ENCODE peak calls at places on chromosomes 16 and 17, in seven cellular contexts. V is left lung, G is transverse colon, Z is tibial nerve, H is dorsolateral prefrontal cortex, W is BJ, A is gastrocnemius medialis. F is an unnamed sample. For H3K27me3, the result is how much of the 10 kb centered on the place peaks cover.

GRCh38 chr16:81526935-81527334 is 82.3 kb downstream of the CMIP start:
- DNase-seq in A (no peak), W (no peak), Z (no peak), G (no peak), H (no peak), V (peak), F (peak)

GRCh38 chr16:29854520-29855100 is 8.4 kb downstream of the CDIPT start:
- DNase-seq in V (no peak), H (no peak), W (no peak), A (no peak), Z (no peak), G (no peak), F (no peak)

GRCh38 chr16:87447323-87447722 is 45.5 kb downstream of the ZCCHC14 start:
- DNase-seq in H (no peak), Z (no peak), W (no peak), G (no peak), V (no peak), A (no peak), F (no peak)

GRCh38 chr16:72739577-72739976 is 308.4 kb downstream of the ZFHX3 start:
- DNase-seq in A (no peak), H (no peak), G (no peak), Z (no peak), W (peak), V (no peak), F (no peak)

GRCh38 chr16:7218936-7219335 is 113.7 kb upstream of the RBFOX1 start:
- DNase-seq in Z (no peak), A (no peak), H (no peak), V (no peak), G (no peak), W (no peak), F (no peak)

GRCh38 chr16:49282690-49283375 is 1.2 kb upstream of the CBLN1 start:
- DNase-seq in V (no peak), A (no peak), G (no peak), Z (no peak), W (no peak), H (peak), F (no peak)

GRCh38 chr16:50396770-50397525 is 28.2 kb upstream of the BRD7 start:
- DNase-seq in W (no peak), V (no peak), G (no peak), Z (no peak), A (no peak), H (no peak), F (no peak)

GRCh38 chr17:74862108-74862901 is 2.6 kb upstream of the GRIN2C start:
- DNase-seq in H (peak), V (peak), G (peak), A (peak), W (no peak), Z (no peak), F (peak)

GRCh38 chr16:69865701-69866100 is 85.4 kb upstream of the CLEC18A start:
- DNase-seq in H (no peak), Z (no peak), G (no peak), V (peak), W (no peak), A (no peak), F (no peak)

GRCh38 chr17:64984181-64984580 is 64.9 kb upstream of the LRRC37A3 start:
- DNase-seq in V (no peak), A (no peak), W (no peak), H (no peak), Z (no peak), G (no peak), F (no peak)

GRCh38 chr17:78390241-78391050 is 12.0 kb downstream of the PGS1 start:
- DNase-seq in A (no peak), Z (no peak), G (no peak), V (no peak), W (peak), H (no peak), F (peak)

GRCh38 chr17:43979671-43980070 is 24.8 kb upstream of the NAGS start:
- DNase-seq in H (no peak), Z (no peak), A (no peak), W (no peak), V (no peak), G (no peak), F (no peak)

GRCh38 chr17:75244133-75244866 is 17.1 kb downstream of the GGA3 start:
- DNase-seq in W (no peak), G (peak), V (no peak), H (peak), Z (no peak), A (no peak), F (no peak)

GRCh38 chr16:17068524-17068923 is 402.2 kb downstream of the XYLT1 start:
- DNase-seq in V (no peak), G (no peak), A (no peak), Z (no peak), W (no peak), H (no peak), F (no peak)

GRCh38 chr17:9968881-9969280 is 63.8 kb upstream of the RCVRN start:
- DNase-seq in H (no peak), V (no peak), A (no peak), G (no peak), W (no peak), Z (no peak), F (no peak)

GRCh38 chr17:38658741-38659345 is 15.9 kb downstream of the EPOP start:
- DNase-seq in A (no peak), Z (no peak), H (peak), V (no peak), W (no peak), G (no peak), F (peak)

DNA sequence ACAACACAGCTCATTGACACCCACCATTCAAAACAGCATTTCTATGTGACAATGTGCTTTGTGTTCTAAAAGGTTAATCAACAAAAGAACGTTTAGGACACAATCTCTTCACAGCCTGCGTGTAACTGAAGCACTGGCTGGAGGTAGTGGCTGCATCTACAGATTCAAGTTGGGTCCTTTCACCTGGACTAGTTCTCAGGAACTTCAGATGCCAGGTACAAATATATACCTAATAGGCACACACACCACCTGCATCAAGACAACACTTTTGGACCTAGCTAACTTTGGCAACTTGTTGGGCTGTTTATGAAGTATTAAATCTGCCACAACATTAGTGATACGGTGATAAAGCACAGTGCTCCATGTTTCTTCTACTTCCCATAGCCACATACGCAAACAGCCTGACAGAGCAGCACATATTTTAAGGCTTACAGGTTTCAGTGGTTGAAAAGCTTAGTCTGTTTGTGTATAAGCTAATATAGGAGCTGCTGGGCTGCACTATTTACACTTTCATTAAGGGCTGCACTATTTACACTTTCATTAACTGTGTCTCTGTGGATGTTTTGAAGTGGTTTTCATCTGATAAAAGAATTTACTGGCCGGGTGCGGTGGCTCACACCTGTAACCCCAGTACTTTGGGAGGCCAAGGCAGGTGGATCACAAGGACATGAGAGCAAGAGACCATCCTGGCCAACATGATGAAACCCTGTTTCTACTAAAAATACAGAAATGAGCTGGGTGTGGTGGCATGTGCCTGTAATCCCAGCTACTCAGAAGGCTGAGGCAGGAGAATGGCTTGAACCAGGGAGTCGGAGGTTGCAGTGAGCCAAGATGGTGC is 132.6 kb downstream of the PARN start:
- DNase-seq in W (no peak), H (no peak), V (no peak), Z (no peak), G (no peak), A (peak), F (no peak)
- TF ChIP-seq CTCF in W (no peak), H (no peak), V (no peak), Z (no peak), G (no peak), A (no peak), F (no peak)

GRCh38 chr17:46826116-46826515 is 7.6 kb upstream of the WNT3 start:
- DNase-seq in V (no peak), G (no peak), A (no peak), Z (no peak), H (no peak), W (no peak), F (no peak)
- H3K27me3 ChIP-seq in V (half or more), G (under half), A (under half), Z (under half), H (under half), W (under half), F (under half)

DNA sequence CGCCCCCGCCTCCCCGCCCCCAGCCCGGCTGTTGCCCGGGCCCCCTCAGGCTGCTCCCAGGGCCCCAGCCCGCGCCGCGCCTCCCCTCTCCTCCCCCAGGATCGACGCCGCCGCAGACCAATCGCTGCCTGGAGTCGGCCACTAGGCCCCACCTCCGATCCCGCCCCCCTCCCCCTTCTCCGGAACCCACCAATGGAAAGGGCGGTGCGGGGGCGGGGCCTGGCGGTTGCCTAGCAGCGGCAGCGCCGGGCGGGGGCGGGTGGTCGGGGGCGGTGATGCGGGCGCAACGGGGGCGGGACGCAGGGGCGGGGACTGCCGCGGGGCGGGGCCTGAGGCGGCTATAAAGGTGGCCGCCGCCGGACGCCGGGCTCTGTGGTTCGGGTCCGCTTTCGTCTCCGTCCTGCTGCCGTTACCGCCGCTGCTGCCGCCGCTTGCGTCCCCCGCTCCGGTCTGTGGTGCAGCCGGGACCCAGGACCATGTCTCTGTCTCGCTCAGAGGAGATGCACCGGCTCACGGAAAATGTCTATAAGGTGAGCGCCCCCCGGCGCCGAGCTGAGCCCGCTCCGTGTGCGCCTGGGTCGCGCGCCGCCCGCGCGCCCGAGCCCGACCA is at the start of gene BAIAP2:
- DNase-seq in W (no peak), G (peak), H (peak), Z (peak), V (peak), A (peak), F (peak)
- TF ChIP-seq CTCF in W (no peak), G (no peak), H (no peak), Z (no peak), V (no peak), A (no peak), F (no peak)

GRCh38 chr16:155031-155398 is 2.6 kb downstream of the HBZ start:
- DNase-seq in H (no peak), G (no peak), W (no peak), Z (no peak), A (no peak), V (no peak), F (no peak)
- H3K27me3 ChIP-seq in H (under half), G (half or more), W (under half), Z (under half), A (under half), V (half or more), F (under half)

DNA sequence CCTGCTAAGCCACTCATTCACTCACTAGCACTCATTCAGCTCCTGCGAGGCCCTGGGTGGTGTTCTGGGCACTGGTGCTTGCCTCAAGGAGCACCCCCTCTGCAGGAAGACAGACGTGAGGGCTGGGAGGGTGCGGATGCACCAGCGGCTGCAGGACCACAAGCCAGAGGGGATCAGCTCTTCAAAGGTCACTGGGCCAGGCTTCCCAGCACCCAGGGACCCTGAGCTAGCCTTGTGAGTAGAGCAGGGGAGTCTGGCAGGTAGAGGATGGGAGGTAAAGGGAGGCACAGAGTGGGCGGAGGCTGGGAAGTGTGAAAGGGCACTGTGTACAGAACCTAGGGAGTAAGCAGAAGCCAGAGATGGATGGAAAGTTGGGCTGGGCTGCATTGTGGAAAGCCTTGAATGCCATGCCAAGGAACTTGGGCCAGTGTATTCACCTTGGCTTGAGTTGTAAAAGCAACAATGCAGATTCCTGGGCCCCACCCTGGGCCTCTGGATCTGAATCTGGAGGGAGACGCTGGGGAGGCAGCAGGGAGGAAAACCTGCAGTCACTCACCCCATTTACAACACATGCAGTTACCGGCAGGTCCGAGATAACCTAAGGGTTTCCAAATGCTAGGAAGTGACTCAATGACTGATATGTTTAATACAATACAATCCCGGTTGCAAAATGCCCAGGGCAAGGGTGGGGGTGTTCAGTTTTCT is 1.7 kb downstream of the IL4R start:
- DNase-seq in A (no peak), G (peak), W (no peak), V (peak), H (no peak), Z (peak), F (peak)
- TF ChIP-seq CTCF in A (no peak), G (no peak), W (no peak), V (no peak), H (no peak), Z (no peak), F (no peak)

GRCh38 chr17:48546924-48547838 is 2.3 kb upstream of the HOXB2 start:
- DNase-seq in V (no peak), W (no peak), A (no peak), H (no peak), Z (no peak), G (no peak), F (no peak)
- H3K27me3 ChIP-seq in V (half or more), W (under half), A (under half), H (half or more), Z (under half), G (under half), F (under half)

F was measured in psoas muscle.